ENCODE peak calls at places on chromosomes 2 and 18, in ten cellular contexts. One of them, this sample, is unnamed.
A peak's percentile ranks its signal among the peaks of the same experiment; 100 is the strongest.

GRCh38 chr2:214542866-214543265 is 132.0 kb downstream of the VWC2L start:
- DNase-seq in tibial artery: no peak
- DNase-seq in epithelial cell of esophagus: peak; percentile 60
- DNase-seq in PC-9: no peak
- DNase-seq in colonic mucosa: no peak
- DNase-seq in fibroblast of the aortic adventitia: no peak
- DNase-seq in GM06990: no peak
- DNase-seq in lower lobe of right lung: no peak
- DNase-seq in endodermal cell: no peak
- DNase-seq in NB4: no peak
- DNase-seq in this sample: no peak

GRCh38 chr2:23321767-23322166 is 63.2 kb upstream of the KLHL29 start:
- DNase-seq in tibial artery: no peak
- DNase-seq in epithelial cell of esophagus: no peak
- DNase-seq in PC-9: no peak
- DNase-seq in colonic mucosa: no peak
- DNase-seq in fibroblast of the aortic adventitia: no peak
- DNase-seq in GM06990: no peak
- DNase-seq in lower lobe of right lung: no peak
- DNase-seq in endodermal cell: no peak
- DNase-seq in NB4: no peak
- DNase-seq in this sample: no peak

GRCh38 chr2:579961-580360 is 97.2 kb downstream of the TMEM18 start:
- DNase-seq in tibial artery: no peak
- DNase-seq in epithelial cell of esophagus: no peak
- DNase-seq in PC-9: no peak
- DNase-seq in colonic mucosa: no peak
- DNase-seq in fibroblast of the aortic adventitia: no peak
- DNase-seq in GM06990: no peak
- DNase-seq in lower lobe of right lung: no peak
- DNase-seq in endodermal cell: no peak
- DNase-seq in NB4: no peak
- DNase-seq in this sample: no peak

GRCh38 chr2:24816884-24817283 is 23.7 kb downstream of the CENPO start:
- DNase-seq in tibial artery: no peak
- DNase-seq in epithelial cell of esophagus: peak; percentile 49
- DNase-seq in PC-9: no peak
- DNase-seq in colonic mucosa: peak; percentile 6
- DNase-seq in fibroblast of the aortic adventitia: peak; percentile 91
- DNase-seq in GM06990: no peak
- DNase-seq in lower lobe of right lung: no peak
- DNase-seq in endodermal cell: peak; percentile 11
- DNase-seq in NB4: no peak
- DNase-seq in this sample: no peak

GRCh38 chr2:196174424-196174823 is 3.0 kb upstream of the STK17B start:
- DNase-seq in tibial artery: no peak
- DNase-seq in epithelial cell of esophagus: no peak
- DNase-seq in PC-9: no peak
- DNase-seq in colonic mucosa: no peak
- DNase-seq in fibroblast of the aortic adventitia: no peak
- DNase-seq in GM06990: no peak
- DNase-seq in lower lobe of right lung: no peak
- DNase-seq in endodermal cell: no peak
- DNase-seq in NB4: no peak
- DNase-seq in this sample: no peak

GRCh38 chr2:121599963-121600651 is 49.2 kb downstream of the CLASP1 start:
- DNase-seq in tibial artery: no peak
- DNase-seq in epithelial cell of esophagus: no peak
- DNase-seq in PC-9: no peak
- DNase-seq in colonic mucosa: no peak
- DNase-seq in fibroblast of the aortic adventitia: no peak
- DNase-seq in GM06990: peak; percentile 43
- DNase-seq in lower lobe of right lung: no peak
- DNase-seq in endodermal cell: no peak
- DNase-seq in NB4: no peak
- DNase-seq in this sample: no peak

GRCh38 chr2:173680574-173680973 is 284.6 kb downstream of the SP3 start:
- DNase-seq in tibial artery: no peak
- DNase-seq in epithelial cell of esophagus: peak; percentile 33
- DNase-seq in PC-9: no peak
- DNase-seq in colonic mucosa: no peak
- DNase-seq in fibroblast of the aortic adventitia: peak; percentile 22
- DNase-seq in GM06990: no peak
- DNase-seq in lower lobe of right lung: no peak
- DNase-seq in endodermal cell: no peak
- DNase-seq in NB4: no peak
- DNase-seq in this sample: no peak

GRCh38 chr2:11866358-11867335 is 120.2 kb downstream of the LPIN1 start:
- DNase-seq in tibial artery: no peak
- DNase-seq in epithelial cell of esophagus: no peak
- DNase-seq in PC-9: no peak
- DNase-seq in colonic mucosa: peak; percentile 6
- DNase-seq in fibroblast of the aortic adventitia: no peak
- DNase-seq in GM06990: no peak
- DNase-seq in lower lobe of right lung: no peak
- DNase-seq in endodermal cell: peak; percentile 7
- DNase-seq in NB4: no peak
- DNase-seq in this sample: no peak

GRCh38 chr2:47072018-47072691 is 83.0 kb downstream of the STPG4 start:
- DNase-seq in tibial artery: peak; percentile 96
- DNase-seq in epithelial cell of esophagus: no peak
- DNase-seq in PC-9: no peak
- DNase-seq in colonic mucosa: peak; percentile 57
- DNase-seq in fibroblast of the aortic adventitia: peak; percentile 97
- DNase-seq in GM06990: no peak
- DNase-seq in lower lobe of right lung: peak; percentile 84
- DNase-seq in endodermal cell: no peak
- DNase-seq in NB4: no peak
- DNase-seq in this sample: no peak

GRCh38 chr2:241809383-241810303 is 650 bp downstream of the NEU4 start:
- DNase-seq in tibial artery: no peak
- DNase-seq in epithelial cell of esophagus: no peak
- DNase-seq in PC-9: no peak
- DNase-seq in colonic mucosa: peak; percentile 35
- DNase-seq in fibroblast of the aortic adventitia: no peak
- DNase-seq in GM06990: no peak
- DNase-seq in lower lobe of right lung: no peak
- DNase-seq in endodermal cell: peak; percentile 43
- DNase-seq in NB4: no peak
- DNase-seq in this sample: no peak

GRCh38 chr18:65753520-65753919 is 2.7 kb downstream of the CDH7 start:
- DNase-seq in tibial artery: no peak
- DNase-seq in epithelial cell of esophagus: peak; percentile 50
- DNase-seq in PC-9: no peak
- DNase-seq in colonic mucosa: peak; percentile 23
- DNase-seq in fibroblast of the aortic adventitia: no peak
- DNase-seq in GM06990: no peak
- DNase-seq in lower lobe of right lung: no peak
- DNase-seq in endodermal cell: peak; percentile 83
- DNase-seq in NB4: peak; percentile 68
- DNase-seq in this sample: peak; percentile 87
- H3K4me3 ChIP-seq in tibial artery: no peak overlapping the region
- H3K4me3 ChIP-seq in epithelial cell of esophagus: no peak overlapping the region
- H3K4me3 ChIP-seq in PC-9: no peak overlapping the region
- H3K4me3 ChIP-seq in colonic mucosa: no peak overlapping the region
- H3K4me3 ChIP-seq in fibroblast of the aortic adventitia: no peak overlapping the region
- H3K4me3 ChIP-seq in GM06990: no peak overlapping the region
- H3K4me3 ChIP-seq in lower lobe of right lung: no peak overlapping the region
- H3K4me3 ChIP-seq in endodermal cell: no peak overlapping the region
- H3K4me3 ChIP-seq in NB4: no peak overlapping the region
- H3K4me3 ChIP-seq in this sample: no peak overlapping the region

GRCh38 chr2:66014450-66014849 is 420.5 kb upstream of the MEIS1 start:
- DNase-seq in tibial artery: no peak
- DNase-seq in epithelial cell of esophagus: no peak
- DNase-seq in PC-9: no peak
- DNase-seq in colonic mucosa: no peak
- DNase-seq in fibroblast of the aortic adventitia: no peak
- DNase-seq in GM06990: no peak
- DNase-seq in lower lobe of right lung: no peak
- DNase-seq in endodermal cell: no peak
- DNase-seq in NB4: no peak
- DNase-seq in this sample: no peak

GRCh38 chr2:66017763-66018162 is 417.2 kb upstream of the MEIS1 start:
- DNase-seq in tibial artery: no peak
- DNase-seq in epithelial cell of esophagus: no peak
- DNase-seq in PC-9: no peak
- DNase-seq in colonic mucosa: no peak
- DNase-seq in fibroblast of the aortic adventitia: no peak
- DNase-seq in GM06990: no peak
- DNase-seq in lower lobe of right lung: no peak
- DNase-seq in endodermal cell: no peak
- DNase-seq in NB4: no peak
- DNase-seq in this sample: no peak

GRCh38 chr2:66013456-66013855 is 421.5 kb upstream of the MEIS1 start:
- DNase-seq in tibial artery: no peak
- DNase-seq in epithelial cell of esophagus: no peak
- DNase-seq in PC-9: no peak
- DNase-seq in colonic mucosa: no peak
- DNase-seq in fibroblast of the aortic adventitia: no peak
- DNase-seq in GM06990: no peak
- DNase-seq in lower lobe of right lung: no peak
- DNase-seq in endodermal cell: no peak
- DNase-seq in NB4: no peak
- DNase-seq in this sample: peak; percentile 55
- TF ChIP-seq CTCF in tibial artery: no peak
- TF ChIP-seq CTCF in epithelial cell of esophagus: peak; percentile 24
- TF ChIP-seq CTCF in PC-9: peak; percentile 57
- TF ChIP-seq CTCF in colonic mucosa: no peak
- TF ChIP-seq CTCF in fibroblast of the aortic adventitia: no peak
- TF ChIP-seq CTCF in GM06990: peak; percentile 41
- TF ChIP-seq CTCF in lower lobe of right lung: no peak
- TF ChIP-seq CTCF in endodermal cell: peak; percentile 60
- TF ChIP-seq CTCF in NB4: no peak
- TF ChIP-seq CTCF in this sample: peak; percentile 73

GRCh38 chr2:16123881-16124780 is 183.8 kb downstream of the MYCN start:
- DNase-seq in tibial artery: no peak
- DNase-seq in epithelial cell of esophagus: no peak
- DNase-seq in PC-9: no peak
- DNase-seq in colonic mucosa: peak; percentile 19
- DNase-seq in fibroblast of the aortic adventitia: no peak
- DNase-seq in GM06990: no peak
- DNase-seq in lower lobe of right lung: no peak
- DNase-seq in endodermal cell: peak; percentile 24
- DNase-seq in NB4: no peak
- DNase-seq in this sample: no peak
- H3K4me3 ChIP-seq in tibial artery: no peak overlapping the region
- H3K4me3 ChIP-seq in epithelial cell of esophagus: no peak overlapping the region
- H3K4me3 ChIP-seq in PC-9: no peak overlapping the region
- H3K4me3 ChIP-seq in colonic mucosa: no peak overlapping the region
- H3K4me3 ChIP-seq in fibroblast of the aortic adventitia: no peak overlapping the region
- H3K4me3 ChIP-seq in GM06990: no peak overlapping the region
- H3K4me3 ChIP-seq in lower lobe of right lung: no peak overlapping the region
- H3K4me3 ChIP-seq in endodermal cell: no peak overlapping the region
- H3K4me3 ChIP-seq in NB4: no peak overlapping the region
- H3K4me3 ChIP-seq in this sample: no peak overlapping the region

GRCh38 chr2:86249843-86250402 is 50.7 kb downstream of the MRPL35 start:
- DNase-seq in tibial artery: no peak
- DNase-seq in epithelial cell of esophagus: no peak
- DNase-seq in PC-9: no peak
- DNase-seq in colonic mucosa: peak; percentile 54
- DNase-seq in fibroblast of the aortic adventitia: no peak
- DNase-seq in GM06990: peak; percentile 76
- DNase-seq in lower lobe of right lung: no peak
- DNase-seq in endodermal cell: peak; percentile 40
- DNase-seq in NB4: no peak
- DNase-seq in this sample: no peak
- TF ChIP-seq CTCF in tibial artery: no peak
- TF ChIP-seq CTCF in epithelial cell of esophagus: no peak
- TF ChIP-seq CTCF in PC-9: no peak
- TF ChIP-seq CTCF in colonic mucosa: peak; percentile 45
- TF ChIP-seq CTCF in fibroblast of the aortic adventitia: no peak
- TF ChIP-seq CTCF in GM06990: peak; percentile 71
- TF ChIP-seq CTCF in lower lobe of right lung: no peak
- TF ChIP-seq CTCF in endodermal cell: no peak
- TF ChIP-seq CTCF in NB4: no peak
- TF ChIP-seq CTCF in this sample: no peak

DNA sequence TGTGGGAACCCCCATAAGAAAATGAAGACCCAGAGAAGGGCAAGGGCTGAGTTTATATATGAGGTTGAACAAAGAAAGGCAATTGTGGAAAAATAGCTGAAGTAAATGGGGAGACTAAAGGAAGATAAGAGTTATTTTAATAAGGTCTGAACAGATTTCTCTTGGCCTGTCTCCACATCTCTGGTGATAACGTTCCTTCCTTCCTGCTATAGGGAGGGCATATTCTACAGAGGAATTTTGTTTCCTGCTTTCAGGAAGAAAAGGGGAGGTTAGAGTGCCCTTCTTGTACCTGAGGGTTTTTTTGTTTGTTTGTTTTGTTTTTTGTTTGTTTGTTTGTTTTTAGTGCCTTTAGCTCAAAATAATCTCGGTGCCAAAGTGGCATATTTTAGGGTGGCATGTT is 31.6 kb downstream of the MOGAT1 start:
- DNase-seq in tibial artery: no peak
- DNase-seq in epithelial cell of esophagus: no peak
- DNase-seq in PC-9: no peak
- DNase-seq in colonic mucosa: no peak
- DNase-seq in fibroblast of the aortic adventitia: no peak
- DNase-seq in GM06990: no peak
- DNase-seq in lower lobe of right lung: no peak
- DNase-seq in endodermal cell: no peak
- DNase-seq in NB4: no peak
- DNase-seq in this sample: no peak
- H3K4me3 ChIP-seq in tibial artery: no peak overlapping the region
- H3K4me3 ChIP-seq in epithelial cell of esophagus: no peak overlapping the region
- H3K4me3 ChIP-seq in PC-9: no peak overlapping the region
- H3K4me3 ChIP-seq in colonic mucosa: no peak overlapping the region
- H3K4me3 ChIP-seq in fibroblast of the aortic adventitia: no peak overlapping the region
- H3K4me3 ChIP-seq in GM06990: no peak overlapping the region
- H3K4me3 ChIP-seq in lower lobe of right lung: no peak overlapping the region
- H3K4me3 ChIP-seq in endodermal cell: no peak overlapping the region
- H3K4me3 ChIP-seq in NB4: no peak overlapping the region
- H3K4me3 ChIP-seq in this sample: no peak overlapping the region

GRCh38 chr2:32925283-32925682 is 21.5 kb upstream of the LTBP1 start:
- DNase-seq in tibial artery: no peak
- DNase-seq in epithelial cell of esophagus: no peak
- DNase-seq in PC-9: no peak
- DNase-seq in colonic mucosa: no peak
- DNase-seq in fibroblast of the aortic adventitia: no peak
- DNase-seq in GM06990: no peak
- DNase-seq in lower lobe of right lung: no peak
- DNase-seq in endodermal cell: no peak
- DNase-seq in NB4: no peak
- DNase-seq in this sample: no peak
- TF ChIP-seq CTCF in tibial artery: no peak
- TF ChIP-seq CTCF in epithelial cell of esophagus: no peak
- TF ChIP-seq CTCF in PC-9: no peak
- TF ChIP-seq CTCF in colonic mucosa: no peak
- TF ChIP-seq CTCF in fibroblast of the aortic adventitia: no peak
- TF ChIP-seq CTCF in GM06990: no peak
- TF ChIP-seq CTCF in lower lobe of right lung: no peak
- TF ChIP-seq CTCF in endodermal cell: no peak
- TF ChIP-seq CTCF in NB4: no peak
- TF ChIP-seq CTCF in this sample: no peak

This sample was measured in A673.